ENCODE peak calls at places on chromosomes 2 and 18, in ten cellular contexts. B is tibial artery, F is IMR-90, U is fibroblast of the aortic adventitia, E is esophagus squamous epithelium, A is GM12864, G is BE2C, R is endothelial cell, C is neural crest cell, H is spleen. T is an unnamed sample.

GRCh38 chr2:88450925-88451575 is 1.4 kb downstream of the FOXI3 start:
- DNase-seq in F (no peak), E (no peak), B (peak), C (no peak), U (no peak), G (no peak), H (no peak), R (no peak), A (no peak), T (no peak)

GRCh38 chr2:238916875-238917590 is 69.1 kb downstream of the TWIST2 start:
- DNase-seq in H (peak), E (no peak), C (no peak), B (peak), U (no peak), F (no peak), G (no peak), A (no peak), R (no peak), T (no peak)

GRCh38 chr2:69612197-69612596 is 31.3 kb downstream of the AAK1 start:
- DNase-seq in A (no peak), E (no peak), U (no peak), H (no peak), C (no peak), B (no peak), G (no peak), F (no peak), R (no peak), T (no peak)

GRCh38 chr2:159149786-159150185 is 136.7 kb downstream of the WDSUB1 start:
- DNase-seq in A (no peak), F (no peak), G (no peak), E (no peak), B (no peak), U (no peak), C (no peak), H (no peak), R (no peak), T (no peak)

GRCh38 chr2:204722691-204723090 is 177.4 kb downstream of the PARD3B start:
- DNase-seq in F (no peak), U (no peak), C (no peak), G (no peak), B (no peak), E (no peak), R (no peak), H (no peak), A (no peak), T (no peak)

GRCh38 chr18:70503060-70503459 is 214.2 kb downstream of the SOCS6 start:
- DNase-seq in F (no peak), C (no peak), A (no peak), H (no peak), E (no peak), G (no peak), U (no peak), R (no peak), B (no peak), T (no peak)

GRCh38 chr2:54775710-54776109 is 52.2 kb downstream of the EML6 start:
- DNase-seq in U (no peak), B (no peak), H (no peak), F (no peak), R (no peak), E (no peak), A (no peak), C (no peak), G (no peak), T (no peak)

GRCh38 chr2:24813645-24814257 is 20.5 kb downstream of the CENPO start:
- DNase-seq in E (no peak), F (no peak), B (no peak), R (no peak), H (no peak), G (no peak), C (no peak), U (no peak), A (no peak), T (no peak)

GRCh38 chr2:139721454-139721995 is 941.3 kb upstream of the NXPH2 start:
- DNase-seq in G (no peak), B (no peak), E (no peak), F (no peak), H (no peak), C (no peak), U (no peak), A (no peak), R (no peak), T (no peak)

GRCh38 chr2:235433860-235434259 is 60.0 kb upstream of the AGAP1 start:
- DNase-seq in F (peak), E (no peak), U (peak), B (peak), A (no peak), H (no peak), R (no peak), C (no peak), G (no peak), T (no peak)

GRCh38 chr2:175690113-175690716 is 311.9 kb downstream of the LNPK start:
- DNase-seq in E (no peak), F (peak), A (peak), H (no peak), C (peak), B (no peak), G (peak), U (peak), R (peak), T (no peak)

GRCh38 chr2:45578056-45578843 is 32.8 kb downstream of the SRBD1 start:
- DNase-seq in G (peak), H (no peak), R (peak), U (peak), B (no peak), E (no peak), F (peak), A (no peak), C (no peak), T (no peak)

GRCh38 chr2:88492002-88492401 is 39.5 kb upstream of the FOXI3 start:
- DNase-seq in C (no peak), F (no peak), R (no peak), H (no peak), B (no peak), E (no peak), A (no peak), G (no peak), U (no peak), T (no peak)

GRCh38 chr2:40329739-40330047 is 122.2 kb downstream of the SLC8A1 start:
- DNase-seq in R (no peak), G (no peak), C (no peak), F (no peak), B (no peak), U (no peak), H (no peak), A (no peak), E (no peak), T (no peak)

GRCh38 chr2:51031004-51031791 is 734 bp downstream of the NRXN1 start:
- DNase-seq in A (no peak), C (no peak), B (no peak), R (no peak), F (no peak), H (no peak), G (no peak), U (no peak), E (no peak), T (no peak)

GRCh38 chr2:195677884-195678283 is 20.9 kb downstream of the SLC39A10 start:
- DNase-seq in E (no peak), G (no peak), R (no peak), C (no peak), B (no peak), F (no peak), H (no peak), A (no peak), U (no peak), T (no peak)

GRCh38 chr2:74206180-74206688 is 7.8 kb downstream of the MTHFD2 start:
- DNase-seq in E (no peak), A (peak), G (no peak), H (peak), F (peak), B (no peak), C (no peak), R (no peak), U (peak), T (no peak)

GRCh38 chr18:26772691-26773090 is 92.8 kb downstream of the AQP4 start:
- DNase-seq in E (no peak), G (no peak), C (no peak), H (no peak), A (no peak), U (no peak), R (no peak), B (no peak), F (no peak), T (no peak)

GRCh38 chr2:182618672-182619079 is 97.4 kb upstream of the DNAJC10 start:
- DNase-seq in R (no peak), F (peak), C (no peak), A (no peak), U (peak), G (no peak), E (no peak), H (no peak), B (no peak), T (no peak)

GRCh38 chr2:209277444-209277843 is 146.4 kb upstream of the MAP2 start:
- DNase-seq in G (no peak), H (no peak), U (no peak), F (no peak), R (no peak), C (no peak), B (no peak), E (no peak), A (no peak), T (no peak)

GRCh38 chr2:10034333-10035052 is 8.9 kb upstream of the KLF11 start:
- DNase-seq in A (no peak), C (no peak), B (no peak), R (no peak), G (no peak), F (no peak), U (no peak), E (no peak), H (no peak), T (no peak)

GRCh38 chr18:49630246-49630699 is 68.4 kb downstream of the LIPG start:
- DNase-seq in H (no peak), R (no peak), C (no peak), A (no peak), U (no peak), B (no peak), E (no peak), F (no peak), G (no peak), T (no peak)

GRCh38 chr2:48601349-48601748 is 16.3 kb upstream of the GTF2A1L start:
- DNase-seq in B (no peak), R (peak), U (no peak), G (peak), E (no peak), A (no peak), C (no peak), H (no peak), F (peak), T (no peak)

GRCh38 chr2:151410485-151410833 is 757 bp downstream of the RIF1 start:
- DNase-seq in H (no peak), G (peak), B (no peak), F (peak), U (no peak), A (peak), R (peak), C (no peak), E (no peak), T (no peak)

GRCh38 chr2:238857929-238858328 is 10.0 kb downstream of the TWIST2 start:
- DNase-seq in E (no peak), G (no peak), U (no peak), R (no peak), B (no peak), C (no peak), F (no peak), A (no peak), H (no peak), T (no peak)

GRCh38 chr18:13543811-13544732 is 182.3 kb downstream of the FAM210A start:
- DNase-seq in U (no peak), C (no peak), B (no peak), R (no peak), G (no peak), E (no peak), H (no peak), F (no peak), A (no peak), T (no peak)

GRCh38 chr18:59659486-59660187 is 37.6 kb downstream of the CCBE1 start:
- DNase-seq in A (no peak), U (no peak), R (no peak), G (no peak), C (no peak), F (peak), B (no peak), H (no peak), E (no peak), T (no peak)

GRCh38 chr2:17901246-17901645 is 22.8 kb downstream of the KCNS3 start:
- DNase-seq in F (no peak), A (no peak), H (no peak), U (no peak), B (no peak), G (peak), R (no peak), E (no peak), C (no peak), T (no peak)

GRCh38 chr2:127768775-127769479 is 42.0 kb downstream of the WDR33 start:
- DNase-seq in E (no peak), G (no peak), R (no peak), H (no peak), A (no peak), B (no peak), C (no peak), U (no peak), F (peak), T (no peak)

GRCh38 chr2:217837001-217837491 is 165.7 kb downstream of the TNS1 start:
- DNase-seq in C (peak), H (no peak), B (peak), F (no peak), A (no peak), R (no peak), E (no peak), U (peak), G (no peak), T (no peak)

GRCh38 chr2:1572638-1573037 is 159.4 kb downstream of the TPO start:
- DNase-seq in C (no peak), H (no peak), B (no peak), E (no peak), A (no peak), R (no peak), F (peak), U (peak), G (no peak), T (no peak)

GRCh38 chr2:27765621-27766286 is 5.8 kb upstream of the MRPL33 start:
- DNase-seq in C (no peak), G (no peak), A (no peak), U (no peak), F (no peak), B (peak), R (peak), E (no peak), H (peak), T (peak)

GRCh38 chr18:23239885-23240608 is 104.8 kb downstream of the CABLES1 start:
- DNase-seq in F (no peak), E (no peak), U (no peak), G (no peak), A (no peak), H (no peak), B (no peak), R (no peak), C (no peak), T (no peak)

GRCh38 chr18:23244431-23244830 is 109.1 kb downstream of the CABLES1 start:
- DNase-seq in C (no peak), F (no peak), G (no peak), A (no peak), R (no peak), B (no peak), H (no peak), E (no peak), U (no peak), T (no peak)

GRCh38 chr18:23240609-23240930 is 105.3 kb downstream of the CABLES1 start:
- DNase-seq in A (no peak), U (no peak), B (no peak), E (no peak), H (no peak), C (no peak), G (no peak), F (no peak), R (no peak), T (no peak)

GRCh38 chr18:23245461-23245860 is 110.2 kb downstream of the CABLES1 start:
- DNase-seq in B (no peak), C (no peak), R (no peak), G (no peak), E (no peak), A (no peak), H (no peak), U (no peak), F (no peak), T (no peak)

GRCh38 chr18:23243178-23243577 is 107.9 kb downstream of the CABLES1 start:
- DNase-seq in F (no peak), G (no peak), B (no peak), A (no peak), H (no peak), E (no peak), C (no peak), U (no peak), R (no peak), T (peak)
- TF ChIP-seq CTCF in F (no peak), G (no peak), B (no peak), A (peak), H (no peak), E (no peak), C (no peak), U (no peak), R (no peak), T (peak)

DNA sequence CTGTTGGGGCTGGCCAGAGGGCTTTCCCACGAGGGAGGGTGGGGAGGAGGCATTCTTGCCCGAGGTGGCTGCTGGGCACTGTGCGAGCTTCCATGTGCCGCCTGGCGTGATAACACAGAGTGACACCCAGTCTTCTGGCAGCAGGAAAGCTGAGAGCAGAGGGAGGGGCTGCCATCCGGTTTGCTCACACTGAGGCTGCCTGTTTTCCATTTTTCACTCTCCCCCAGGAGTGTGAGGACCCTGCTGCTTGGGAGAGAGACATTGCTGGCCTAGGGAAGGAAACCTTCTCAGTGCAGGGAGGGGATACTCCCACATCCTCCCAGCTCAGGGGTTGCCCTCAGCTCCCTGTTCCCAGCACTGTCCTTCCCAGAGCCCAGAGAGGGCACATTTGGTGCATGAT is 73.1 kb downstream of the INHBB start:
- DNase-seq in R (no peak), F (no peak), B (no peak), E (no peak), U (no peak), H (peak), C (no peak), G (no peak), A (no peak), T (peak)
- TF ChIP-seq CTCF in R (no peak), F (no peak), B (no peak), E (no peak), U (no peak), H (no peak), C (no peak), G (no peak), A (no peak), T (no peak)

GRCh38 chr18:25561923-25562322 is 210.0 kb upstream of the ZNF521 start:
- DNase-seq in G (no peak), H (no peak), C (peak), F (peak), E (no peak), B (no peak), R (peak), U (peak), A (no peak), T (no peak)
- TF ChIP-seq CTCF in G (peak), H (peak), C (peak), F (peak), E (no peak), B (no peak), R (peak), U (peak), A (peak), T (peak)

DNA sequence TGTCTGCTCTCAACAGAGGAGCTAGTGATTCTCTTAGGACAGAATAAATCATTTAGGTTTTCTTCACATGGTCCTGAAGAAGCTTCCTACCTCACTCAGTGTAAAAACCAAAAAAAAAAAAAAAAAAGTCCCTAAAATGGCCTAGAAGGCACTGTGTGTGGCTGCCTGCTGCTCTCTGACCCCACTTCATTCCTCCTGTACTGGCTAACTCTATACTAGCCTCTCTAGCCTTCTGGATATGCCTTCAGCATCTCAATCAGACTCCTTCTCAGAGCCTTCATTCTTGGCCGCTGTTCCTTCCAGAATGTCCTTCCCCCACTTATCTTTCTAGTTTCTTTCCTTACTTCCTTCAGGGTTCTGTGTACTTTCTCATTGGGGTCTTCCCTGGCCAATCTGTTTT is 82.1 kb downstream of the CERS6 start:
- DNase-seq in A (no peak), C (no peak), E (no peak), G (no peak), B (no peak), U (no peak), F (no peak), R (no peak), H (no peak), T (no peak)
- TF ChIP-seq CTCF in A (no peak), C (no peak), E (no peak), G (no peak), B (no peak), U (no peak), F (no peak), R (no peak), H (no peak), T (no peak)